ENCODE peak calls at places on chromosomes 3 and 15, in five cellular contexts. G is fibroblast of pulmonary artery, U is bronchial epithelial cell, O is GM13977, W is right lobe of liver. Q is an unnamed sample.

GRCh38 chr3:194286747-194287146 is 64.4 kb downstream of the CPN2 start:
- DNase-seq in G (no peak), U (no peak), W (no peak), O (no peak), Q (peak; percentile 82)

GRCh38 chr15:36529296-36530011 is 50.0 kb upstream of the CDIN1 start:
- DNase-seq in O (peak; percentile 14), U (no peak), G (no peak), W (no peak), Q (no peak)

GRCh38 chr15:50055333-50056278 is 63.4 kb downstream of the ATP8B4 start:
- DNase-seq in G (peak; percentile 93), W (no peak), O (no peak), U (no peak), Q (no peak)

GRCh38 chr3:64143399-64144130 is 81.7 kb downstream of the PRICKLE2 start:
- DNase-seq in U (peak; percentile 73), O (no peak), G (peak; percentile 60), W (no peak), Q (no peak)

GRCh38 chr3:141529256-141530132 is 42.7 kb downstream of the RASA2 start:
- DNase-seq in U (peak; percentile 70), W (no peak), O (no peak), G (no peak), Q (no peak)

GRCh38 chr15:40843885-40844542 is at the start of gene SPINT1:
- DNase-seq in W (no peak), G (no peak), U (peak; percentile 62), O (peak; percentile 80), Q (peak; percentile 88)

GRCh38 chr3:119831941-119832371 is 50.1 kb downstream of the NR1I2 start:
- DNase-seq in W (no peak), U (no peak), G (peak; percentile 26), O (no peak), Q (no peak)

GRCh38 chr3:113185436-113185835 is 25.9 kb upstream of the BOC start:
- DNase-seq in G (no peak), O (no peak), W (no peak), U (no peak), Q (no peak)

GRCh38 chr3:80767599-80767998 is 993.8 kb downstream of the GBE1 start:
- DNase-seq in W (no peak), O (no peak), G (peak; percentile 13), U (no peak), Q (no peak)

GRCh38 chr15:95604634-95605036 is 725.9 kb upstream of the NR2F2 start:
- DNase-seq in G (peak; percentile 96), U (peak; percentile 12), W (no peak), O (no peak), Q (no peak)

GRCh38 chr3:141539441-141540187 is 52.8 kb downstream of the RASA2 start:
- DNase-seq in U (no peak), O (no peak), W (no peak), G (peak; percentile 38), Q (no peak)

GRCh38 chr3:157606392-157607197 is 103.4 kb upstream of the VEPH1 start:
- DNase-seq in G (peak; percentile 75), O (peak; percentile 30), W (no peak), U (peak; percentile 57), Q (no peak)

GRCh38 chr15:91926871-91927270 is 73.4 kb downstream of the SLCO3A1 start:
- DNase-seq in G (peak; percentile 70), U (no peak), W (no peak), O (no peak), Q (no peak)

GRCh38 chr3:107347717-107348116 is 29.5 kb upstream of the CCDC54 start:
- DNase-seq in G (peak; percentile 61), W (no peak), U (no peak), O (no peak), Q (no peak)

GRCh38 chr3:23017800-23018199 is 185.3 kb upstream of the UBE2E2 start:
- DNase-seq in U (peak; percentile 88), W (no peak), G (peak; percentile 28), O (no peak), Q (no peak)

GRCh38 chr3:112512320-112512719 is 13.0 kb upstream of the BTLA start:
- DNase-seq in G (no peak), W (no peak), O (no peak), U (no peak), Q (no peak)

GRCh38 chr15:50685191-50685975 is 1.2 kb downstream of the TRPM7 start:
- DNase-seq in O (no peak), U (no peak), G (peak; percentile 29), W (no peak), Q (no peak)

GRCh38 chr3:61601831-61602230 is 40.5 kb downstream of the PTPRG start:
- DNase-seq in W (no peak), O (no peak), U (no peak), G (peak; percentile 61), Q (no peak)

GRCh38 chr3:64354221-64354620 is 129.0 kb upstream of the PRICKLE2 start:
- DNase-seq in G (no peak), U (peak; percentile 54), W (no peak), O (no peak), Q (no peak)

GRCh38 chr3:134675726-134676252 is 25.0 kb upstream of the KY start:
- DNase-seq in G (no peak), O (no peak), W (no peak), U (peak; percentile 61), Q (no peak)

DNA sequence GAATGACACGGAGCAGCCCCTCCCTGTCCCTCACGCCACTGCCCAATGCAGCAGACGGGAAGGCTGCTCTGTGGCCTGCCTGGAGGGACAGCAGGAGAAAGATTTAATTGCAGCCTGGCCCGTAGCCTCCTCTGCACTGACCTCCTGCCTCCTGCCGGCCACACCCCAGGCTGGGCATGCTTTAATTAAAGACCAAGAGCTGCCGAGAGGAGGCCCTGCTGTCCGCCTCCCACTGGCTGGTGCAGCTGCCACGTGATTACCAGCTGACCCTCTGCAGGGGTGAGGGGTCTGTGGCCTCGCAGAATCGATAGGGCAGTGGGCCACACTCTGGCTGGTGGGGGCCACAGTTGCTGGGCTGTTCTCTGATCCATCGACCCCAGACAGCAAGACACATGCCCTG is 100.2 kb upstream of the PRR23E start:
- DNase-seq in O (no peak), G (no peak), W (no peak), U (no peak), Q (peak; percentile 52)
- TF ChIP-seq CTCF in O (no peak), G (no peak), W (no peak), U (no peak), Q (peak; percentile 10)

GRCh38 chr3:189361103-189361835 is 189.5 kb downstream of the TPRG1 start:
- DNase-seq in U (no peak), O (no peak), W (no peak), G (no peak), Q (no peak)

GRCh38 chr3:189369636-189370035 is 197.9 kb downstream of the TPRG1 start:
- DNase-seq in W (no peak), U (peak; percentile 35), O (no peak), G (no peak), Q (no peak)

GRCh38 chr3:189368384-189368783 is 196.6 kb downstream of the TPRG1 start:
- DNase-seq in W (no peak), O (no peak), G (no peak), U (no peak), Q (no peak)

GRCh38 chr3:189363856-189364255 is 192.1 kb downstream of the TPRG1 start:
- DNase-seq in G (peak; percentile 18), U (no peak), W (no peak), O (no peak), Q (no peak)

DNA sequence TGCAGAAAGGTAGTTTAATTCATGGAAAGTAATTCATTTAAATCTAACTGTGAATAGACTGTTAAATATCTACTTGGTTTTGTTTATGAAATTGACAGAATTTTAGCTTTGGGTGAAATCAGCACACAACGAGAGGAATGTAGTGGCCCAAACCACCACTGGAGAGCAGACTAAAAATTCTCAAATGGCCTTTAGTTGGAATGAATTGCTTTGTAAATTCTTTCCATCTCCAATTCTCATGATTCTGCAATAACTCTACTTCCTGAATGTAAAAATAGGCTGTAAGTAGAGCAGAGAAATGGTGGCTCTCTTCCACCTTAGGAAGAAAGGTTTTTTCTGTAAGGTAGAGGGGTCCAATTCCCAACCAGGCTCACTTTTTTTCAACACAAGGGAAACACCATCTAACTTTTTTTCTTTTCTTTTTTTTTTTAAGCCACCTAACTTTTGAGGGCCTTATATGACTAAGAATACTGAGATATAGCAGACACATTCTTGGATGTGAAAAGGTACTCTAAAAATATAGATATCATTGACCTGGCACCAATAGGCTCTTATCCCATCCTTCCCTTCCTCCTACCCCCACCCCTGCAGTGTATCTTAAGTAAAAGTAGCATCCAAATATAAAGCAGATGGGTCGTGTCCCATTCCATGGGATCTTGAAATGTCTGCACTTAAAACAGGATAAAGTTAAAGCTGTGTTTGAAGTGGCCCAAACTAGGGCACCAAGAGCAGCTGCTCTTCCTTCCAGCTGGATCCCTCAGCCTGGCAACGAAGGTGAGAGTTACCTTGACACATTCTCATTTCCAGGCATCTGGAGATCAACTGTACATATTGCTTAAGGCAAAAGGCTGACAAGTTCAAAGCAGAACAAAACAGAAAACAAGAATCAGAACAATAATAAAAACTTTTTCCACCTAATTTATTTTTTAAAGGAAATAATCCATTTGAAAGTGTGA is 194.1 kb downstream of the TPRG1 start:
- DNase-seq in G (peak; percentile 20), W (no peak), U (no peak), O (no peak), Q (no peak)
- TF ChIP-seq CTCF in G (no peak), W (peak; percentile 5), U (no peak), O (no peak), Q (peak; percentile 52)

DNA sequence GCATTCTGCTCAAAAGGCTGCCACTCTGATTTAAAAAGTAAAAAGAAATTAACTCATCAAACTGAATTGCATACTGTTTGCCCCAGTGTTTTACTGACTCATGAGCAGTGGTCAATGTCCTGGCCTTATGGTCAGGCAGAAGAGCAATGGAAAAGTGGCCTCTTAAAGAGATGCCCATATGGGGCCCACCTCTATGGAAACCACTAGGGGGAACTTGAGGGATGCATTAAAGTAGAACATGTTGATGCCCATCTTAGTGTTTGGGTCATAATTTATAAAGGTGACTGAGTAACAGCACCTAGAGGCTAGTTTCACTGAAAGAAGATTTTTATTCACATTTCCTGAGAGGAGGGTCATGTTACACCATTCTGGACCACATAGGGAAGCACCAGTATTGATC is 66.5 kb upstream of the RNU6-1 start:
- DNase-seq in G (peak; percentile 56), W (no peak), U (peak; percentile 13), O (no peak), Q (no peak)
- TF ChIP-seq CTCF in G (peak; percentile 57), W (no peak), U (no peak), O (no peak), Q (peak; percentile 56)

GRCh38 chr3:155991847-155992246 is 121.4 kb downstream of the GMPS start:
- DNase-seq in W (no peak), O (no peak), G (no peak), U (peak; percentile 39), Q (no peak)

GRCh38 chr3:155991291-155991690 is 120.8 kb downstream of the GMPS start:
- DNase-seq in O (no peak), U (no peak), G (no peak), W (no peak), Q (no peak)

DNA sequence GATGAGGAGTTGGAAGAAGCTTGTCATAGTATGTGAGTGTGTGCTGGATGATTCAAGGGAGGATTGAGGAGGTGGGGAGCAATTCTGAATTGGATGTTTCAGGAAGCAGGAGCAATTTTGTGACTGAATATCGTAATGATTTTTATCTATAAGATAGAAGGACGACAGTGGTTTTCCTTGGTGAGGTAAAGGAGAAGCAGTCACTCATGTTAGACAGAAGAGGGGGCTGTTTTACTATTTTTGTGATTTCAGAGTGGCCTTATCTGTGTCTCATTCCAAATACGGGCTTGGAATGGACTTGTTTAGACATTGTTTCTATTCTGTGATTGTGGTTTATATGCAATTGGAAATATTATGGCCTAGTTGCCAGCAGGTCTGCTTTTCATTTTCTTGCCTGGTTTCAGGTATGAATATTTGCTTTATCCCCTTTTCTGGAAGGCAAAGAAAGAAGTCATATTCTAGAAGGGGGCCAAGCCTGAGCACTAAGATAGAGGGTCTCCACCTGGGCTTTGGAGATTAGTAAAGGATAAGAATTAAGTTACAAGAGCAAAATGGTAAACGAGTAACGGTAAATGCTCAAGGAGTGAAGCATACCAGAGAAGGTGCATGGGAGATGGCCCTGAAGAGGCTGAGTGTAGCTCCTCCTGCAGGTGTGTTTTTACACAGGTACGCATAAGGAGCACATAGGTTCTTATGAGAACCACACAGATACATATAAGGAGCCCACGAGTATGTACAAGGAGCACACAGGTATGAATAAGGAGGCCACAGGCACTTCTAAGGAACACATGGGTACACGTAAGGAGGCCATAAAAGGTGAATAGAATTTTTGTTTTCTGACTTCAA is 124.6 kb upstream of the KCNAB1 start:
- DNase-seq in U (peak; percentile 62), O (peak; percentile 20), G (peak; percentile 78), W (no peak), Q (no peak)
- TF ChIP-seq CTCF in U (peak; percentile 58), O (peak; percentile 34), G (peak; percentile 71), W (peak; percentile 45), Q (peak; percentile 85)